ENCODE peak calls at places on chromosomes 4 and X, in five cellular contexts. K is A549, Z is uterus, P is spleen, G is suprapubic skin. A is an unnamed sample.
A peak's percentile ranks its signal among the peaks of the same experiment; 100 is the strongest.

GRCh38 chr4:7960790-7961655 is 21.4 kb upstream of the AFAP1 start:
- DNase-seq in K (peak; percentile 80), Z (peak; percentile 78), P (no peak), G (no peak), A (peak; percentile 77)

GRCh38 chr4:25913056-25913850 is 767 bp upstream of the SMIM20 start:
- DNase-seq in K (no peak), Z (peak; percentile 45), P (peak; percentile 93), G (peak; percentile 72), A (peak; percentile 41)

GRCh38 chrX:104118765-104119164 is 6.4 kb downstream of the ZCCHC18 start:
- DNase-seq in K (no peak), Z (no peak), P (no peak), G (no peak), A (no peak)

GRCh38 chr4:77615153-77615552 is 9.5 kb downstream of the CXCL13 start:
- DNase-seq in K (no peak), Z (no peak), P (no peak), G (no peak), A (no peak)

GRCh38 chr4:19494958-19495357 is 756.7 kb upstream of the SLIT2 start:
- DNase-seq in K (no peak), Z (no peak), P (no peak), G (no peak), A (no peak)

GRCh38 chr4:173703076-173703475 is 173.0 kb upstream of the HAND2 start:
- DNase-seq in K (peak; percentile 5), Z (no peak), P (no peak), G (no peak), A (no peak)

GRCh38 chrX:17689971-17690409 is 47.3 kb upstream of the SCML1 start:
- DNase-seq in K (peak; percentile 64), Z (peak; percentile 39), P (no peak), G (no peak), A (peak; percentile 48)

GRCh38 chr4:53889335-53890084 is 174.9 kb downstream of the CHIC2 start:
- DNase-seq in K (no peak), Z (no peak), P (no peak), G (no peak), A (no peak)

GRCh38 chr4:182010876-182011275 is 232.3 kb upstream of the TENM3 start:
- DNase-seq in K (no peak), Z (no peak), P (no peak), G (no peak), A (no peak)

GRCh38 chrX:103197721-103198306 is 17.1 kb upstream of the BEX4 start:
- DNase-seq in K (no peak), Z (no peak), P (no peak), G (no peak), A (no peak)

GRCh38 chr4:133150643-133151300 is 1.7 kb downstream of the PCDH10 start:
- DNase-seq in K (peak; percentile 14), Z (peak; percentile 19), P (no peak), G (no peak), A (peak; percentile 28)

GRCh38 chr4:5801696-5802095 is 90.7 kb downstream of the EVC start:
- DNase-seq in K (no peak), Z (no peak), P (peak; percentile 29), G (peak; percentile 41), A (no peak)

GRCh38 chr4:67218883-67219282 is 326.4 kb downstream of the CENPC start:
- DNase-seq in K (no peak), Z (no peak), P (no peak), G (no peak), A (no peak)

GRCh38 chr4:159240690-159241089 is 137.8 kb downstream of the RAPGEF2 start:
- DNase-seq in K (no peak), Z (no peak), P (no peak), G (no peak), A (no peak)

GRCh38 chrX:30885136-30885535 is 3.9 kb downstream of the TAB3 start:
- DNase-seq in K (no peak), Z (no peak), P (no peak), G (no peak), A (no peak)
- H3K4me1 ChIP-seq in K (peaks cover 5% of the 10 kb centered on the region), Z (no peaks in the 10 kb centered on the region), P (no peaks in the 10 kb centered on the region), G (peaks cover 8% of the 10 kb centered on the region), A (no peaks in the 10 kb centered on the region)

GRCh38 chr4:126779001-126779400 is 853.8 kb upstream of the INTU start:
- DNase-seq in K (no peak), Z (no peak), P (no peak), G (no peak), A (no peak)

GRCh38 chr4:126778348-126778747 is 854.4 kb upstream of the INTU start:
- DNase-seq in K (no peak), Z (no peak), P (no peak), G (no peak), A (no peak)

GRCh38 chr4:126775485-126776106 is 857.2 kb upstream of the INTU start:
- DNase-seq in K (no peak), Z (no peak), P (no peak), G (no peak), A (no peak)

GRCh38 chr4:126777649-126778048 is 855.1 kb upstream of the INTU start:
- DNase-seq in K (no peak), Z (no peak), P (no peak), G (no peak), A (no peak)

GRCh38 chr4:126776361-126776760 is 856.4 kb upstream of the INTU start:
- DNase-seq in K (no peak), Z (no peak), P (no peak), G (no peak), A (no peak)
- TF ChIP-seq POLR2A in K (no peak), Z (no peak), P (no peak), G (no peak), A (no peak)

GRCh38 chr4:1873776-1874175 is 2.6 kb downstream of the NSD2 start:
- DNase-seq in K (no peak), Z (no peak), P (no peak), G (no peak), A (no peak)
- H3K4me3 ChIP-seq in K (no peak overlapping the region), Z (no peak overlapping the region), P (no peak overlapping the region), G (no peak overlapping the region), A (no peak overlapping the region)

GRCh38 chrX:154733072-154733425 is 17.8 kb downstream of the GAB3 start:
- DNase-seq in K (peak; percentile 26), Z (no peak), P (no peak), G (no peak), A (no peak)
- H3K4me1 ChIP-seq in K (peaks cover 60% of the 10 kb centered on the region), Z (peaks cover 4% of the 10 kb centered on the region), P (peaks cover 56% of the 10 kb centered on the region), G (peaks cover 39% of the 10 kb centered on the region), A (peaks cover 4% of the 10 kb centered on the region)

GRCh38 chrX:123860983-123861382 is 1.1 kb downstream of the XIAP start:
- DNase-seq in K (no peak), Z (no peak), P (no peak), G (no peak), A (no peak)

GRCh38 chrX:123854329-123854728 is 5.5 kb upstream of the XIAP start:
- DNase-seq in K (no peak), Z (no peak), P (no peak), G (no peak), A (no peak)

GRCh38 chrX:123859409-123859827 is 435 bp upstream of the XIAP start:
- DNase-seq in K (no peak), Z (no peak), P (no peak), G (no peak), A (peak; percentile 77)

GRCh38 chrX:123860506-123860840 is 620 bp downstream of the XIAP start:
- DNase-seq in K (no peak), Z (no peak), P (no peak), G (no peak), A (no peak)

GRCh38 chrX:123859828-123860505 is at the start of gene XIAP:
- DNase-seq in K (peak; percentile 96), Z (peak; percentile 82), P (peak; percentile 94), G (peak; percentile 87), A (peak; percentile 77)
- TF ChIP-seq POLR2A in K (peak; percentile 31), Z (peak; percentile 50), P (no peak), G (no peak), A (peak; percentile 50)

DNA sequence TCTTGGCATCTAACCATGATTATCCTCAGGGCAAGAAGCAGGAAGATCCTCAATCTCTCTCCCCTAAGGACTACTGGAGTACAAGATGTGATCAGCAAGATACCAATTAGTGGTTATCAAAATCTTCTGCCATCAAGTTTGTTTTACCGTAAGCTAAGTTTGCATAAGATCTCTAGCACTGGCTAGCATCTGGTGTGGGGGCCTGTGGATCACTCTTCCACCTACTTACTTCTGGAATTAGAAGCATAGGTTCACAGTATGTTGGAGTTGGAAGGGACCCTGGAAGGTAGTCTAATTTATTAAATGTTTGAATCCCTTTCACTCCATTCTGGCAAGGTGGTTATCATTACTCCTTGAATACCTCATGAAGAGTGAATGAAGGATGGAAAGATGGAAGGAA is 93.3 kb upstream of the BANK1 start:
- DNase-seq in K (no peak), Z (no peak), P (no peak), G (no peak), A (no peak)
- H3K4me3 ChIP-seq in K (no peak overlapping the region), Z (no peak overlapping the region), P (no peak overlapping the region), G (no peak overlapping the region), A (no peak overlapping the region)

DNA sequence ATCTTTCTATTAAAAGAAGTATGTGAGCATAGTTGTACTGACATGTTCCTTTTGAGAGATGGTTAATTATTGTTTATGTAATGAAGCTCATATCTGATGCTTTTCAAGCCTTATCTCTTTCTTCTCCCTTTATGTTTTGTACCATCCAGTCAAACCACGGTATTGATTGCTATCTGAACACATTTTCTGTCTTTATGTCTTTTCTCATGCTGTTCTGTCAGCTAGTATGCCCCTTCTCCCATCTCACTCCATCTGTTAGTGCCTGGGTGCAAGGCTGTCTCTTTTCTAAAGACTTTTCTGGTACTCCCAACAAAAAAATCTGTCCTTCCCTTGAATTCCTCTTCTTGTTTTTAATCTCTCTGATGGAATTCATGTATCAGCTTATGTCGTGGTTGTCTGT is 883.7 kb upstream of the IGFBP7 start:
- DNase-seq in K (no peak), Z (no peak), P (no peak), G (no peak), A (no peak)
- H3K4me1 ChIP-seq in K (no peaks in the 10 kb centered on the region), Z (no peaks in the 10 kb centered on the region), P (no peaks in the 10 kb centered on the region), G (no peaks in the 10 kb centered on the region), A (no peaks in the 10 kb centered on the region)

DNA sequence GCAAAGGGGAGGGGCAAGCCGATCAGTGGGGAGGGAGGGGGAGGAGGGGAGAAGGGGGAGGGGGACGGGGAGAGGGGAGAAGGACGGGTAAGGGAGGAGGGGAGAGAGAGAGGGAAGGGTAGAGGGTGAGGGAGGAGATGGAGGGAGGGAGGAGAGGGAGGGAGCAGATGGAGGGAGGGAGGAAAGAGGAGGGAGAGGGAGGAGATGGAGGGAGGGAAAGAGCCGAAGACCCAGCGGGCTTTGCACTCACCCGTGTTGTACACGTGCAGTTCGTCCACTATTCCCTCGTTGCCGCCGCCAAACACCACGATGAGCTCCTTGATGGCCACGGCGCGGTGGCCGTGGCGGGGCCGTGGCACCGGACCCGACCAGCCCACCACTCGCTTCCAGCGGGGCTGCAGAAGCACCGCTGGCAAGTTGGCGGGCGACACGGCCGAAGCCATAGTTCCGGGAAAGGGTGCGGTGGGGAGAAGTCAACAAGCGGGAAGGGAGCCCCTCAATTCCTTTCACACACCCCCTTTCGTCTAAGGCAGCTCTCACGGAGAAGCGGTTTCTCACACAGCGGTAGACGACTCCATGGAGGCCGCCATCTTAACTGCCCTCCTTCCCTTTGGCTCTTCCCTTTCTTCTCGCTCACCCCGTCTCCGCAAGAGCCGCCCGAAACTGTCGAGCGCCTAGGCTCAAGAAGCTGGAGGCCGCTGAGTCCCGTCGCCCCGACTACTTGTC is 1.1 kb downstream of the HCFC1 start:
- DNase-seq in K (peak; percentile 76), Z (peak; percentile 56), P (peak; percentile 90), G (peak; percentile 66), A (peak; percentile 70)
- TF ChIP-seq POLR2A in K (peak; percentile 12), Z (no peak), P (no peak), G (no peak), A (no peak)

GRCh38 chr4:79604152-79604551 is 196.1 kb upstream of the GK2 start:
- DNase-seq in K (no peak), Z (no peak), P (no peak), G (no peak), A (no peak)
- H3K4me3 ChIP-seq in K (no peak overlapping the region), Z (no peak overlapping the region), P (no peak overlapping the region), G (no peak overlapping the region), A (no peak overlapping the region)